ENCODE peak calls at places on chromosomes 13 and 19, in six cellular contexts. L is A549, C is astrocyte of the cerebellum, H is stromal cell of bone marrow, Z is ELF-1, G is PC-3. U is an unnamed sample.

GRCh38 chr13:110354715-110355473 is 47.8 kb downstream of the COL4A2 start:
- DNase-seq in G (no peak), Z (no peak), C (no peak), L (no peak), H (no peak), U (no peak)

GRCh38 chr13:69109891-69110525 is 997.6 kb upstream of the ATXN8OS start:
- DNase-seq in C (no peak), H (no peak), G (no peak), Z (no peak), L (no peak), U (no peak)

GRCh38 chr13:47862841-47863240 is 138.2 kb downstream of the SUCLA2 start:
- DNase-seq in H (no peak), G (no peak), L (no peak), C (no peak), Z (no peak), U (no peak)

GRCh38 chr13:94300401-94300800 is 179.1 kb downstream of the DCT start:
- DNase-seq in C (no peak), L (no peak), H (no peak), Z (no peak), G (no peak), U (no peak)

GRCh38 chr13:78067290-78067689 is 148.7 kb upstream of the EDNRB start:
- DNase-seq in C (no peak), L (no peak), H (no peak), Z (no peak), G (no peak), U (no peak)

GRCh38 chr13:111043575-111043982 is 71.5 kb upstream of the ARHGEF7 start:
- DNase-seq in C (no peak), H (peak), Z (no peak), G (peak), L (no peak), U (no peak)

GRCh38 chr19:18107235-18108083 is 9.9 kb downstream of the MAST3 start:
- DNase-seq in Z (no peak), H (no peak), L (no peak), G (no peak), C (no peak), U (no peak)

GRCh38 chr13:74070065-74070464 is 64.1 kb downstream of the KLF12 start:
- DNase-seq in Z (no peak), H (no peak), L (no peak), C (no peak), G (no peak), U (no peak)

GRCh38 chr13:26629260-26629659 is 71.8 kb downstream of the WASF3 start:
- DNase-seq in L (no peak), Z (peak), C (no peak), H (no peak), G (peak), U (peak)

GRCh38 chr13:109869312-109870237 is 83.2 kb upstream of the IRS2 start:
- DNase-seq in L (peak), G (no peak), C (no peak), H (peak), Z (peak), U (peak)

GRCh38 chr19:46716013-46716671 is 772 bp downstream of the PRKD2 start:
- DNase-seq in L (peak), G (no peak), C (no peak), Z (no peak), H (no peak), U (peak)

GRCh38 chr19:17780781-17781180 is 14.2 kb upstream of the B3GNT3 start:
- DNase-seq in Z (no peak), H (no peak), C (no peak), G (no peak), L (no peak), U (no peak)

GRCh38 chr13:33676700-33677048 is 141.3 kb upstream of the RFC3 start:
- DNase-seq in C (no peak), L (peak), Z (no peak), G (peak), H (peak), U (peak)

GRCh38 chr13:101785858-101786257 is 333.4 kb downstream of the ITGBL1 start:
- DNase-seq in G (peak), C (peak), Z (peak), L (peak), H (peak), U (peak)

GRCh38 chr19:30171138-30171635 is 201.0 kb upstream of the ZNF536 start:
- DNase-seq in G (no peak), Z (no peak), L (no peak), H (no peak), C (no peak), U (no peak)

GRCh38 chr13:31797154-31797775 is 57.9 kb downstream of the RXFP2 start:
- DNase-seq in L (peak), C (peak), G (peak), Z (peak), H (peak), U (peak)

GRCh38 chr19:3683405-3683865 is 16.8 kb downstream of the PIP5K1C start:
- DNase-seq in Z (peak), H (no peak), G (no peak), L (no peak), C (peak), U (no peak)

GRCh38 chr19:56727731-56728130 is 56.2 kb upstream of the ZNF835 start:
- DNase-seq in Z (no peak), G (no peak), L (no peak), H (no peak), C (no peak), U (no peak)

GRCh38 chr13:35780613-35781012 is 304.1 kb upstream of the MAB21L1 start:
- DNase-seq in C (no peak), G (no peak), H (no peak), Z (no peak), L (no peak), U (no peak)

GRCh38 chr13:92681239-92681638 is 545.4 kb upstream of the GPC6 start:
- DNase-seq in G (no peak), L (no peak), Z (peak), H (no peak), C (no peak), U (no peak)

GRCh38 chr13:104641309-104641708 is 1575.1 kb upstream of the SLC10A2 start:
- DNase-seq in C (no peak), L (no peak), Z (no peak), G (peak), H (peak), U (peak)

GRCh38 chr13:30796132-30796832 is 60.9 kb downstream of the ALOX5AP start:
- DNase-seq in G (peak), L (peak), H (no peak), Z (no peak), C (no peak), U (peak)